ENCODE peak calls at places on chromosomes 2 and 18, in five cellular contexts. K, C, D, R and U are unnamed samples. For H3K9me3, the result is how much of the 10 kb centered on the place peaks cover.

GRCh38 chr2:157893611-157894010 is 17.5 kb upstream of the ACVR1 start:
- DNase-seq in K (no peak), C (no peak), D (no peak), R (no peak), U (no peak)

GRCh38 chr2:235900631-235901030 is 267.6 kb downstream of the GBX2 start:
- DNase-seq in K (no peak), C (no peak), D (no peak), R (no peak), U (no peak)

GRCh38 chr2:9311488-9311887 is 104.9 kb downstream of the ASAP2 start:
- DNase-seq in K (peak), C (peak), D (no peak), R (no peak), U (peak)

GRCh38 chr2:151258121-151258520 is 3.5 kb downstream of the RBM43 start:
- DNase-seq in K (no peak), C (no peak), D (no peak), R (no peak), U (no peak)

GRCh38 chr2:159484537-159484936 is 131.8 kb downstream of the BAZ2B start:
- DNase-seq in K (no peak), C (no peak), D (no peak), R (no peak), U (no peak)

GRCh38 chr2:37713258-37713700 is 41.8 kb upstream of the CDC42EP3 start:
- DNase-seq in K (no peak), C (no peak), D (no peak), R (no peak), U (no peak)

GRCh38 chr2:26172189-26172865 is 561 bp upstream of the GAREM2 start:
- DNase-seq in K (no peak), C (no peak), D (no peak), R (no peak), U (no peak)

GRCh38 chr2:59694176-59694575 is 859.3 kb downstream of the BCL11A start:
- DNase-seq in K (no peak), C (no peak), D (no peak), R (no peak), U (no peak)

GRCh38 chr2:847669-848068 is 103.0 kb upstream of the SNTG2 start:
- DNase-seq in K (no peak), C (no peak), D (no peak), R (no peak), U (no peak)

GRCh38 chr2:238425979-238426567 is 654 bp upstream of the ASB1 start:
- DNase-seq in K (peak), C (no peak), D (no peak), R (peak), U (no peak)
- H3K9me3 ChIP-seq in K (under half), C (under half), D (under half), R (under half), U (under half)

DNA sequence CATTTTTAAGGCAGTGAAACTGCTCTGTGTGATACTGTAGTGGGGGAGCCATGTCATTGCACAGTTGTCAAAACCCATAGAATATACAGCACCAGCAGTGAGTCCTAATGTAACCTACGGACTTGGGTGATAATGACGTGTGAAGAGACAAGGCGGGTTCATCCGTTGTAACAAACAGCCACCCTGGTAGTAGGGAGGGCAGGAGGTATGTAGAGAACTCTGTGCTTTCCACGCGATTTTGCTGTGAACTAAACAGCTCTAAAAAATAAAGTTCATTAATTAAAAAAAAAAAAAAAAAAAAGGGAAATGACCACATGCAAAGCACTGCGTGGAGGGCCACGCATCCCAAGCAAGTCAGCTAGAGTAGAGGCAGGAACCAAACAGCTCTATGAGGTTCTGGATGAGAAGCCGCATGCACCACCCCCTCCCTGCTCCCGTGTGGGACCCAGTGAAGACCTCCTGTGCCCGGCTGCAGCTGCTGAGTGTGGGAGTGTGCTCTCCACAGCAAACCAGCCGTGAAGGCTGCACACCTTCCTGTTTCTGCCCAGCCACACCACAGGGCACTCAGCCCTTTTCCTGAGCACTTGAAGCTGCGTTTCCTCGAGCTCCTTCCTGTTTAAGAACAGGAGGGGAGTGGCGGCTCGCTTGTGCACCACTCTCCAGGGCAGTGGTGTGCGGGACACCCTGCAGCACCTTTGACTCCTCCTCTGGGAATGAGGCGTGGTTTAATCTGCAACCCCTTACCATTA is 65.6 kb downstream of the ODC1 start:
- DNase-seq in K (peak), C (peak), D (peak), R (peak), U (no peak)
- H3K4me3 ChIP-seq in K (no peak), C (no peak), D (peak), R (peak), U (no peak)

GRCh38 chr18:78408623-78409022 is 571.0 kb upstream of the SALL3 start:
- DNase-seq in K (no peak), C (no peak), D (no peak), R (no peak), U (no peak)

GRCh38 chr18:78410094-78410786 is 569.4 kb upstream of the SALL3 start:
- DNase-seq in K (no peak), C (no peak), D (no peak), R (no peak), U (no peak)

GRCh38 chr18:78405763-78406162 is 573.9 kb upstream of the SALL3 start:
- DNase-seq in K (no peak), C (no peak), D (no peak), R (no peak), U (no peak)

GRCh38 chr18:78407456-78407823 is 572.2 kb upstream of the SALL3 start:
- DNase-seq in K (no peak), C (no peak), D (no peak), R (no peak), U (no peak)

GRCh38 chr18:78406743-78407455 is 572.7 kb upstream of the SALL3 start:
- DNase-seq in K (no peak), C (no peak), D (no peak), R (no peak), U (no peak)
- H3K9me3 ChIP-seq in K (under half), C (under half), D (under half), R (under half), U (under half)

GRCh38 chr2:201444676-201445441 is 6.4 kb downstream of the TRAK2 start:
- DNase-seq in K (no peak), C (no peak), D (no peak), R (no peak), U (no peak)

GRCh38 chr2:201441409-201441808 is 9.8 kb downstream of the TRAK2 start:
- DNase-seq in K (no peak), C (no peak), D (no peak), R (no peak), U (no peak)

GRCh38 chr2:201436141-201436540 is 15.1 kb downstream of the TRAK2 start:
- DNase-seq in K (no peak), C (no peak), D (no peak), R (no peak), U (no peak)

DNA sequence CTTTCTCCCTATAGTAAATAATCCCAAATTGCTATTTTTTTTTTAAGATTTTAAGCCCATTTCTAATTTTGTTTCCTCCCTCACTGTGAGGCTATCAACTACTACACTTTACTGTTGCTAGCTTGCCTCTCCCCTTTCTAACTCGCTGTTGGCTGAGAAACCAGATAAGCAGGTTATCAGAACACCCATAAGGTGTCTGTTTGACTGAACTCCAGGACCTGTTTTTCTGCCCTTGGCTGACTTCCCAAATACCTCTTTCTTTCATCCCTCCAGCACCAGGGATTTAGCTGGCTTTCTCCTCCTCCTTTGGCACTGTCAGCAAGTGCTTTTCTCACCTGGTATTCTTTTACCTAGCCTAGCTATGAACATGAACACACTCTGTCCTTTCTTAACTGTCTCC is 11.1 kb downstream of the TRAK2 start:
- DNase-seq in K (no peak), C (no peak), D (no peak), R (no peak), U (no peak)
- H3K4me3 ChIP-seq in K (no peak), C (no peak), D (no peak), R (no peak), U (no peak)

DNA sequence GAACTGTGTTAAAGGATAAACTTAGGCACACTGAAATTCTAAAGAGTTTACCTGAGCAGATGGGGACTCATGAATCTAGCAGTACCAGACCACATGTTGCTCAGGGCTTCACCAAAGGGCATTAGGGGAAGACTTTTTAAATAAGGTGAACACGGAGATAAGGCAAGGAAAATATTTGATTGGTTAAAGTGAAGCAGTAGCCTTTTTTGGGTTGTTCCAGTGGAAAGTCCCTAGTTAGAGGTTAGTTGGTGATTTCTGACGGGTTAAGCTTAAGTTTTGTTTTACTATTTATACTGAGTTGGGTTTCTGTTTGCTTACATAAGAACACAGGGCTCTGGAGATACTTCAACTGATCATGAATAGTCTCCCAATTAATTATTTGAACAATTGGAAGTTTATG is 722.5 kb downstream of the SOCS6 start:
- DNase-seq in K (no peak), C (no peak), D (no peak), R (no peak), U (no peak)
- H3K9me3 ChIP-seq in K (under half), C (under half), D (under half), R (under half), U (under half)

DNA sequence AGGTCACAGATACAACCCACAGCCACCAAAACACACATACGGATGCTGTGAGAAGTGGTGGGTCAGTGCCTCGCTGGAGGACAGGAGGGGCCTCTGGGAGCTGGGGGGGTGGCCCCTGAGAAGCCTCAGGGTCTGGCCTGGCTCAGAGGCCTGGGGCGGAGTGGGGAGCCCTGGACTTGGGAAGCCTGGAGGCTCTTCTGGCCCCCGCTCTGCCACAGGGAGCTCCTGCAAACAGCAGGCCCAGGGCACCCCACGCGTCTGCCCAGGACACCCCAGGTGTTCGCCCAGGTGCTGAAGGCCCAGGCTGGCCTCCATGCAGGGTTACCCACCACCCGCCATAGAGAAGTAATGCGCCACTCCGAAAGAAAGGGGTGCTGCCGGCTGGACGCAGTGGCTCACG is 25.9 kb downstream of the THAP4 start:
- DNase-seq in K (no peak), C (no peak), D (no peak), R (no peak), U (no peak)
- H3K4me3 ChIP-seq in K (no peak), C (no peak), D (no peak), R (no peak), U (no peak)

DNA sequence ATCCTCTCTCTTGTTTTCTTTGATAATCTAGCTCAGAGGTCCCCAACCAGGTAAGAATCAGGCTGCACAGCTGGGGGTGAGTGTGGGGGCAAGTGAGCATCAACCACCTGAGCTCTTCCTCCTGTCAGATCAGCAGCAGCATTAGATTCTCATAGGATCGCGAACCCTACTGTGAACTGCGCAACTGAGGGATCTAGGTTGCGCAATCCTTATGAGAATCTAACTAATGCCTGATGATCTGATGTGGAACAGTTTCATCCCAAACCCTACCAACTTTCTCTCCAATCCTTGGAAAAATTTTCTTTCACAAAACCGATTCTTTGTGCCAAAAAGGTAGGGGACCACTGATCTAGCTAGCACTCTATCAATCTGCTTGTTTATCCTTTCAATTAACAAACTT is 678.3 kb downstream of the CBLN2 start:
- DNase-seq in K (no peak), C (no peak), D (no peak), R (no peak), U (no peak)
- H3K9me3 ChIP-seq in K (under half), C (under half), D (under half), R (under half), U (under half)

GRCh38 chr2:74003494-74004211 is 18.9 kb downstream of the TET3 start:
- DNase-seq in K (no peak), C (peak), D (peak), R (no peak), U (no peak)
- H3K4me3 ChIP-seq in K (no peak), C (peak), D (no peak), R (no peak), U (peak)

GRCh38 chr2:237603049-237603717 is 12.6 kb upstream of the RAB17 start:
- DNase-seq in K (no peak), C (no peak), D (no peak), R (no peak), U (peak)
- H3K9me3 ChIP-seq in K (under half), C (under half), D (under half), R (under half), U (under half)